ENCODE peak calls at places on chromosomes 4 and X, in four cellular contexts. S, Y, Z and C are unnamed samples.
A peak's percentile ranks its signal among the peaks of the same experiment; 100 is the strongest.

GRCh38 chrX:139429913-139430312 is 100.6 kb upstream of the F9 start:
- DNase-seq in Z (peak; percentile 26), S (no peak), Y (no peak), C (no peak)

GRCh38 chr4:169604903-169605331 is 7.5 kb downstream of the NEK1 start:
- DNase-seq in S (no peak), Y (no peak), Z (no peak), C (no peak)

GRCh38 chr4:8314691-8315255 is 45.2 kb downstream of the HTRA3 start:
- DNase-seq in S (no peak), Y (no peak), Z (no peak), C (no peak)

GRCh38 chrX:53374222-53374820 is 48.1 kb downstream of the SMC1A start:
- DNase-seq in Z (peak; percentile 32), Y (no peak), S (no peak), C (no peak)

GRCh38 chrX:17812763-17813162 is 48.3 kb downstream of the RAI2 start:
- DNase-seq in Z (no peak), S (no peak), Y (peak; percentile 1), C (no peak)

GRCh38 chr4:7110546-7110945 is 42.7 kb upstream of the GRPEL1 start:
- DNase-seq in Z (no peak), Y (no peak), S (no peak), C (no peak)

GRCh38 chr4:8343051-8343966 is 73.8 kb downstream of the HTRA3 start:
- DNase-seq in Z (no peak), S (no peak), Y (no peak), C (no peak)

GRCh38 chr4:40065010-40065409 is 8.4 kb downstream of the N4BP2 start:
- DNase-seq in S (no peak), Y (no peak), Z (no peak), C (no peak)

GRCh38 chr4:177308842-177309524 is 691 bp upstream of the NEIL3 start:
- DNase-seq in Z (no peak), S (no peak), Y (peak; percentile 8), C (peak; percentile 82)

GRCh38 chr4:138175337-138175794 is 66.8 kb downstream of the SLC7A11 start:
- DNase-seq in S (no peak), Z (peak; percentile 49), Y (no peak), C (no peak)

GRCh38 chr4:154004859-154005520 is 216.1 kb upstream of the SFRP2 start:
- DNase-seq in Y (no peak), Z (peak; percentile 62), S (no peak), C (no peak)

GRCh38 chrX:151227637-151228036 is 51.3 kb downstream of the GPR50 start:
- DNase-seq in Z (no peak), Y (no peak), S (no peak), C (no peak)

GRCh38 chr4:8534129-8534528 is 46.1 kb upstream of the GPR78 start:
- DNase-seq in Z (peak; percentile 58), Y (no peak), S (no peak), C (no peak)

GRCh38 chr4:150316332-150317205 is 238.3 kb downstream of the DCLK2 start:
- DNase-seq in Z (no peak), S (no peak), Y (no peak), C (no peak)

GRCh38 chr4:175298119-175298518 is 380.0 kb downstream of the ADAM29 start:
- DNase-seq in Y (no peak), Z (peak; percentile 8), S (no peak), C (no peak)

GRCh38 chr4:154049457-154050181 is 260.7 kb upstream of the SFRP2 start:
- DNase-seq in Z (peak; percentile 53), Y (peak; percentile 1), S (peak; percentile 9), C (no peak)

GRCh38 chr4:183256756-183257385 is 63.2 kb downstream of the CLDN22 start:
- DNase-seq in Z (peak; percentile 37), S (peak; percentile 40), Y (peak; percentile 35), C (peak; percentile 48)

GRCh38 chr4:175035907-175036306 is 117.7 kb downstream of the ADAM29 start:
- DNase-seq in Z (peak; percentile 72), Y (no peak), S (no peak), C (no peak)

GRCh38 chrX:18410038-18410437 is 15.4 kb upstream of the CDKL5 start:
- DNase-seq in Y (no peak), S (no peak), Z (peak; percentile 41), C (no peak)

GRCh38 chr4:184170996-184171395 is 46.7 kb downstream of the ENPP6 start:
- DNase-seq in Y (no peak), Z (peak; percentile 72), S (no peak), C (no peak)

GRCh38 chrX:47707031-47707780 is 48.2 kb upstream of the UXT start:
- DNase-seq in Z (no peak), Y (no peak), S (no peak), C (no peak)

GRCh38 chr4:37388672-37389368 is 144.3 kb downstream of the NWD2 start:
- DNase-seq in Z (no peak), S (no peak), Y (no peak), C (no peak)

GRCh38 chrX:120452131-120452530 is 17.0 kb downstream of the LAMP2 start:
- DNase-seq in Z (peak; percentile 32), S (peak; percentile 4), Y (peak; percentile 49), C (peak; percentile 22)

GRCh38 chr4:182139481-182139880 is 103.7 kb upstream of the TENM3 start:
- DNase-seq in Z (no peak), S (no peak), Y (no peak), C (no peak)

GRCh38 chr4:119536572-119537528 is 91.8 kb downstream of the PDE5A start:
- DNase-seq in S (no peak), Y (no peak), Z (peak; percentile 84), C (no peak)

GRCh38 chr4:115042496-115042895 is 70.9 kb downstream of the NDST4 start:
- DNase-seq in Y (peak; percentile 2), Z (no peak), S (peak; percentile 4), C (no peak)

GRCh38 chr4:148530114-148530513 is 87.9 kb upstream of the NR3C2 start:
- DNase-seq in Z (peak; percentile 13), Y (no peak), S (no peak), C (no peak)

GRCh38 chrX:115579327-115579726 is 18.4 kb downstream of the PLS3 start:
- DNase-seq in S (no peak), Y (no peak), Z (no peak), C (no peak)

GRCh38 chrX:66731398-66731797 is 92.5 kb upstream of the EDA2R start:
- DNase-seq in Y (peak; percentile 45), Z (peak; percentile 20), S (peak; percentile 12), C (no peak)

GRCh38 chrX:39158801-39159657 is 357.8 kb downstream of the MID1IP1 start:
- DNase-seq in Y (no peak), S (no peak), Z (peak; percentile 97), C (no peak)

GRCh38 chr4:145333786-145334185 is 147.9 kb upstream of the SMAD1 start:
- DNase-seq in Y (no peak), Z (no peak), S (no peak), C (no peak)

GRCh38 chrX:71650333-71650969 is 16.9 kb upstream of the LOC101059915 start:
- DNase-seq in Y (peak; percentile 62), S (peak; percentile 14), Z (no peak), C (no peak)

GRCh38 chrX:114344756-114345155 is 239.1 kb upstream of the HTR2C start:
- DNase-seq in S (peak; percentile 3), Y (peak; percentile 27), Z (peak; percentile 18), C (no peak)

GRCh38 chr4:26753642-26754041 is 107.0 kb upstream of the STIM2 start:
- DNase-seq in Z (peak; percentile 90), Y (no peak), S (no peak), C (no peak)

GRCh38 chr4:24024597-24024996 is 134.8 kb upstream of the PPARGC1A start:
- DNase-seq in Y (no peak), S (no peak), Z (no peak), C (no peak)

GRCh38 chrX:152177052-152177451 is 38.7 kb upstream of the MAGEA10 start:
- DNase-seq in S (no peak), Z (no peak), Y (no peak), C (no peak)

GRCh38 chr4:147233-147632 is 22.9 kb downstream of the ZNF718 start:
- DNase-seq in Z (no peak), Y (no peak), S (no peak), C (no peak)

GRCh38 chr4:146621-147020 is 22.3 kb downstream of the ZNF718 start:
- DNase-seq in S (no peak), Y (no peak), Z (no peak), C (no peak)
- H3K9me3 ChIP-seq in S (peaks cover 86% of the 10 kb centered on the region), Y (peaks cover 75% of the 10 kb centered on the region), Z (no peaks in the 10 kb centered on the region), C (peaks cover 74% of the 10 kb centered on the region)

DNA sequence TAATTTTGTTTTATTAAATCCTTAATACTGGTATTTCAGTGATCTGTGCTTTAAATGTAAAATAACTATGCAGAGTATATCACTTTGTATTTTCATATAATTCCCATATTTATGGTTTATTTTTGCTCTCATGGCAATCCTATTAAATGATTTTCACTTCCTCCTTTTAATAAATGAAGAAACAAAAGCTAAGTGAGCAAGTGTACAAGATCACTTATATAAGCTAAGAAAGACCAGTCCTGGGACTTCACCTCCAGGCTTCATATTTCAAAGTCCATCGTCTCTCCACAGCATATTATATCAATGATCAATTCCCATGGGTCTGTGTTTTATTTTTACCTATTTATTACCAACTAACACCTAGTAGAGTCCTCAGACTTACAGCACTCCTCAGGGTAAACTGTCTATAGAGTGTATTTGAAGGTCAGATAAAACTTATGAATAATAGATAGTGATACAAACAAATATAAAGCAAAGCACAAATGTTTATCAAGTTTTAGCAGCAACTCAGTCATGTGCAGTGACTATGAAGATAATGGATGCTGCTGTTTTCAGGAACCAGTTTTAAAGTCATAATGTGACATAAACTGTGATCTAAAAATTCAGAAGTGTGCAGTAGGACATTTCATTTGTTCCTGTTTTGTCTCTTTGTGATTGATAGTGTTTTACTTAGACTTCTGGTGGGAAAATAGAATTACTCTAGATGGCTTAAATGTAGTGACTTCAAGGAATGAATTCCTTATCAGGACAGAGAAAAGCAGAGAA is 56.8 kb downstream of the ARHGAP24 start:
- DNase-seq in Y (no peak), S (no peak), Z (no peak), C (no peak)
- H4K20me1 ChIP-seq in Y (no peaks in the 10 kb centered on the region), S (no peaks in the 10 kb centered on the region), Z (no peaks in the 10 kb centered on the region), C (no peaks in the 10 kb centered on the region)

DNA sequence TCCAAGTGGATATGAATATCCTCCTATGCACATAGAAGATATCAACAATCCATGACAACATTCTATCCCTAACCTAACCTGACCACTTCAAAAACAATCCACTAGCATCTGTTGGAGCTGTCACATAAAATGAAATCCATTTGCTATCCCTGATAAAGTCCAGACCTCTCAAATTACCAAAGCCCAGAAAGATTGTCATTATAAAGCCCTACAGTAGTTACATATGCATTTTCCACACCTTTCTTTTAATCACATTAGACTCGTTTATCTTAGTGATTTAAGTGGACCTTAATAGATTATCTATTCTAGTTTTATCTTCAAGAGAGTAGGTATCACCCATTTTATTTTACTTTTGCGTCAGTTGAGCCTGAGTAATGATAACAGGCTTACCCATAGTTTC is 30.6 kb downstream of the LDB2 start:
- DNase-seq in Y (no peak), Z (no peak), S (no peak), C (no peak)
- H3K4me1 ChIP-seq in Y (no peaks in the 10 kb centered on the region), Z (no peaks in the 10 kb centered on the region), S (no peaks in the 10 kb centered on the region), C (no peaks in the 10 kb centered on the region)

GRCh38 chrX:40320819-40321218 is 223.1 kb upstream of the BCOR start:
- DNase-seq in Z (no peak), Y (no peak), S (no peak), C (no peak)

GRCh38 chrX:40318076-40318475 is 220.3 kb upstream of the BCOR start:
- DNase-seq in S (no peak), Z (no peak), Y (no peak), C (no peak)

GRCh38 chrX:40314070-40314469 is 216.3 kb upstream of the BCOR start:
- DNase-seq in Y (no peak), Z (no peak), S (no peak), C (no peak)

GRCh38 chrX:40316502-40316901 is 218.7 kb upstream of the BCOR start:
- DNase-seq in Z (no peak), S (no peak), Y (no peak), C (no peak)

GRCh38 chrX:40318796-40319195 is 221.0 kb upstream of the BCOR start:
- DNase-seq in Y (no peak), Z (no peak), S (no peak), C (no peak)
- H3K9me3 ChIP-seq in Y (no peaks in the 10 kb centered on the region), Z (no peaks in the 10 kb centered on the region), S (no peaks in the 10 kb centered on the region), C (no peaks in the 10 kb centered on the region)